ENCODE peak calls at places on chromosomes 3 and 15, in six cellular contexts. One of them, this sample, is unnamed.

GRCh38 chr3:42539871-42540714 is 37.6 kb downstream of the VIPR1 start:
- DNase-seq in A549: peak; percentile 44
- DNase-seq in BE2C: peak; percentile 44
- DNase-seq in CD8-positive, alpha-beta T cell: peak; percentile 32
- DNase-seq in tibial nerve: peak; percentile 36
- DNase-seq in Peyer's patch: peak; percentile 58
- DNase-seq in this sample: no peak

GRCh38 chr3:8845641-8846040 is 76.2 kb upstream of the OXTR start:
- DNase-seq in A549: peak; percentile 41
- DNase-seq in BE2C: no peak
- DNase-seq in CD8-positive, alpha-beta T cell: no peak
- DNase-seq in tibial nerve: no peak
- DNase-seq in Peyer's patch: no peak
- DNase-seq in this sample: no peak

GRCh38 chr15:91992940-91993339 is 139.4 kb downstream of the SLCO3A1 start:
- DNase-seq in A549: no peak
- DNase-seq in BE2C: no peak
- DNase-seq in CD8-positive, alpha-beta T cell: no peak
- DNase-seq in tibial nerve: no peak
- DNase-seq in Peyer's patch: no peak
- DNase-seq in this sample: no peak

GRCh38 chr15:64232400-64232799 is 69.6 kb upstream of the PPIB start:
- DNase-seq in A549: peak; percentile 72
- DNase-seq in BE2C: no peak
- DNase-seq in CD8-positive, alpha-beta T cell: no peak
- DNase-seq in tibial nerve: no peak
- DNase-seq in Peyer's patch: no peak
- DNase-seq in this sample: no peak

GRCh38 chr3:42263354-42264346 is 2.3 kb downstream of the CCK start:
- DNase-seq in A549: no peak
- DNase-seq in BE2C: no peak
- DNase-seq in CD8-positive, alpha-beta T cell: no peak
- DNase-seq in tibial nerve: no peak
- DNase-seq in Peyer's patch: no peak
- DNase-seq in this sample: no peak

GRCh38 chr3:42032693-42033349 is 58.3 kb upstream of the TRAK1 start:
- DNase-seq in A549: peak; percentile 29
- DNase-seq in BE2C: no peak
- DNase-seq in CD8-positive, alpha-beta T cell: no peak
- DNase-seq in tibial nerve: peak; percentile 80
- DNase-seq in Peyer's patch: no peak
- DNase-seq in this sample: no peak

GRCh38 chr3:126514161-126514560 is 3.4 kb downstream of the UROC1 start:
- DNase-seq in A549: no peak
- DNase-seq in BE2C: no peak
- DNase-seq in CD8-positive, alpha-beta T cell: no peak
- DNase-seq in tibial nerve: no peak
- DNase-seq in Peyer's patch: no peak
- DNase-seq in this sample: no peak

GRCh38 chr3:173396191-173397041 is 1.1 kb upstream of the NLGN1 start:
- DNase-seq in A549: no peak
- DNase-seq in BE2C: no peak
- DNase-seq in CD8-positive, alpha-beta T cell: no peak
- DNase-seq in tibial nerve: peak; percentile 6
- DNase-seq in Peyer's patch: no peak
- DNase-seq in this sample: no peak

GRCh38 chr15:64717735-64718495 is 57.5 kb downstream of the RBPMS2 start:
- DNase-seq in A549: no peak
- DNase-seq in BE2C: no peak
- DNase-seq in CD8-positive, alpha-beta T cell: no peak
- DNase-seq in tibial nerve: no peak
- DNase-seq in Peyer's patch: no peak
- DNase-seq in this sample: no peak

GRCh38 chr3:79808515-79808914 is 40.7 kb upstream of the ROBO1 start:
- DNase-seq in A549: no peak
- DNase-seq in BE2C: no peak
- DNase-seq in CD8-positive, alpha-beta T cell: no peak
- DNase-seq in tibial nerve: no peak
- DNase-seq in Peyer's patch: no peak
- DNase-seq in this sample: no peak

GRCh38 chr15:85667491-85668424 is 127.0 kb downstream of the KLHL25 start:
- DNase-seq in A549: peak; percentile 95
- DNase-seq in BE2C: no peak
- DNase-seq in CD8-positive, alpha-beta T cell: no peak
- DNase-seq in tibial nerve: peak; percentile 53
- DNase-seq in Peyer's patch: no peak
- DNase-seq in this sample: no peak

GRCh38 chr3:59189561-59190338 is 139.9 kb upstream of the CFAP20DC start:
- DNase-seq in A549: peak; percentile 17
- DNase-seq in BE2C: peak; percentile 3
- DNase-seq in CD8-positive, alpha-beta T cell: no peak
- DNase-seq in tibial nerve: no peak
- DNase-seq in Peyer's patch: no peak
- DNase-seq in this sample: no peak

GRCh38 chr15:77838595-77838994 is 205.9 kb upstream of the LINGO1 start:
- DNase-seq in A549: no peak
- DNase-seq in BE2C: no peak
- DNase-seq in CD8-positive, alpha-beta T cell: no peak
- DNase-seq in tibial nerve: no peak
- DNase-seq in Peyer's patch: no peak
- DNase-seq in this sample: no peak

GRCh38 chr3:58462829-58463180 is 29.1 kb upstream of the KCTD6 start:
- DNase-seq in A549: no peak
- DNase-seq in BE2C: no peak
- DNase-seq in CD8-positive, alpha-beta T cell: no peak
- DNase-seq in tibial nerve: no peak
- DNase-seq in Peyer's patch: no peak
- DNase-seq in this sample: no peak

GRCh38 chr3:134641671-134642300 is 9.0 kb downstream of the KY start:
- DNase-seq in A549: no peak
- DNase-seq in BE2C: no peak
- DNase-seq in CD8-positive, alpha-beta T cell: no peak
- DNase-seq in tibial nerve: no peak
- DNase-seq in Peyer's patch: no peak
- DNase-seq in this sample: no peak

GRCh38 chr3:111368061-111368460 is 173.9 kb upstream of the CD96 start:
- DNase-seq in A549: no peak
- DNase-seq in BE2C: no peak
- DNase-seq in CD8-positive, alpha-beta T cell: no peak
- DNase-seq in tibial nerve: no peak
- DNase-seq in Peyer's patch: no peak
- DNase-seq in this sample: no peak

GRCh38 chr3:82080261-82080660 is 318.8 kb upstream of the GBE1 start:
- DNase-seq in A549: no peak
- DNase-seq in BE2C: no peak
- DNase-seq in CD8-positive, alpha-beta T cell: no peak
- DNase-seq in tibial nerve: no peak
- DNase-seq in Peyer's patch: no peak
- DNase-seq in this sample: no peak

GRCh38 chr3:180252683-180253082 is 215.9 kb upstream of the PEX5L start:
- DNase-seq in A549: no peak
- DNase-seq in BE2C: no peak
- DNase-seq in CD8-positive, alpha-beta T cell: no peak
- DNase-seq in tibial nerve: no peak
- DNase-seq in Peyer's patch: no peak
- DNase-seq in this sample: no peak

GRCh38 chr3:14537590-14538450 is 2.3 kb downstream of the GRIP2 start:
- DNase-seq in A549: peak; percentile 64
- DNase-seq in BE2C: peak; percentile 52
- DNase-seq in CD8-positive, alpha-beta T cell: no peak
- DNase-seq in tibial nerve: no peak
- DNase-seq in Peyer's patch: no peak
- DNase-seq in this sample: no peak

GRCh38 chr3:59641169-59641914 is 591.5 kb upstream of the CFAP20DC start:
- DNase-seq in A549: no peak
- DNase-seq in BE2C: no peak
- DNase-seq in CD8-positive, alpha-beta T cell: no peak
- DNase-seq in tibial nerve: peak; percentile 64
- DNase-seq in Peyer's patch: no peak
- DNase-seq in this sample: no peak

GRCh38 chr3:5053021-5053831 is 68.9 kb upstream of the ARL8B start:
- DNase-seq in A549: no peak
- DNase-seq in BE2C: no peak
- DNase-seq in CD8-positive, alpha-beta T cell: no peak
- DNase-seq in tibial nerve: no peak
- DNase-seq in Peyer's patch: no peak
- DNase-seq in this sample: no peak

GRCh38 chr3:52110502-52110901 is 43.7 kb downstream of the POC1A start:
- DNase-seq in A549: no peak
- DNase-seq in BE2C: no peak
- DNase-seq in CD8-positive, alpha-beta T cell: no peak
- DNase-seq in tibial nerve: no peak
- DNase-seq in Peyer's patch: no peak
- DNase-seq in this sample: no peak

GRCh38 chr3:140424726-140425125 is 253.1 kb upstream of the TRIM42 start:
- DNase-seq in A549: no peak
- DNase-seq in BE2C: no peak
- DNase-seq in CD8-positive, alpha-beta T cell: no peak
- DNase-seq in tibial nerve: no peak
- DNase-seq in Peyer's patch: no peak
- DNase-seq in this sample: no peak

GRCh38 chr15:74130089-74130848 is at the start of gene ISLR2:
- DNase-seq in A549: no peak
- DNase-seq in BE2C: peak; percentile 39
- DNase-seq in CD8-positive, alpha-beta T cell: no peak
- DNase-seq in tibial nerve: no peak
- DNase-seq in Peyer's patch: peak; percentile 14
- DNase-seq in this sample: no peak

GRCh38 chr3:168467085-168467714 is 371.5 kb upstream of the GOLIM4 start:
- DNase-seq in A549: peak; percentile 7
- DNase-seq in BE2C: no peak
- DNase-seq in CD8-positive, alpha-beta T cell: no peak
- DNase-seq in tibial nerve: peak; percentile 14
- DNase-seq in Peyer's patch: no peak
- DNase-seq in this sample: no peak

GRCh38 chr3:53804697-53805462 is 41.3 kb downstream of the CHDH start:
- DNase-seq in A549: peak; percentile 46
- DNase-seq in BE2C: no peak
- DNase-seq in CD8-positive, alpha-beta T cell: no peak
- DNase-seq in tibial nerve: no peak
- DNase-seq in Peyer's patch: no peak
- DNase-seq in this sample: no peak
- H3K4me3 ChIP-seq in A549: no peak overlapping the region
- H3K4me3 ChIP-seq in BE2C: no peak overlapping the region
- H3K4me3 ChIP-seq in CD8-positive, alpha-beta T cell: no peak overlapping the region
- H3K4me3 ChIP-seq in tibial nerve: no peak overlapping the region
- H3K4me3 ChIP-seq in Peyer's patch: no peak overlapping the region
- H3K4me3 ChIP-seq in this sample: no peak overlapping the region

DNA sequence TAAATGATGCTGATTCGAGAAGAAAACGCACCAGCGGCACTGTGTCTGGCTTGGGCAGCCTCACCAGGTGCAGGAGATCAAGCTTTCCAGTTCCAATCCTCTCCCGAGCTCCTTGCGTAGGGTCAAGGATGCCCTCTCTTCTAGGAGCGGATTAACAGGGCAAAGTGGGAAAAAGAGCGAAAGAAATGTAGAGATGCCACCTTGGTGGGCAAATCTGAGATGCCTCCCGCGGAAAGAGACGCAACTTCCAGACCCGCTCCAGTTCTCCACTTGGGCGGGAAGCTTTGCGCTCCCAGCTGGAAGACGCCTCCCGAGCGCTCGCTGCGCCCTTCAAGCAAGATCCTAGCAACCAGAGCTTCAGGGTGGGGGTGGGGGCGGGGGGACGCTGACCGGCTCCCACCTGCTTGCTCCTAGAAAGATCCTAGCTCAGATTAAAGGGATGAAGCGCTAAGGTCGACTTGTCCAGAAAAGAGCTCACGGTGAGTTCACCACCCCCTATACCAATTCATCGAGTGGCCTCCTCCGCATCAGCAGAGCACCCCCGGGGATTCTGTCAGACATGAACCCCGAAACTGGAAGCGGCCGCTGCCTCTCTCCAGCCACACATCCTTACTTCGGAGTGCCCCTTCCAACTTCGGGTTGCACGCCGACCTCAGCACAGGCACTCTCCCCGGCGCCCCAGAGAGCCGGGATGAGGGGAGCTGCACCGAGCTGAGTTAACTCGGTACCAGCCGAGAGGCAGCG is 769 bp downstream of the TAFA4 start:
- DNase-seq in A549: no peak
- DNase-seq in BE2C: no peak
- DNase-seq in CD8-positive, alpha-beta T cell: no peak
- DNase-seq in tibial nerve: no peak
- DNase-seq in Peyer's patch: no peak
- DNase-seq in this sample: no peak
- TF ChIP-seq CTCF in A549: no peak
- TF ChIP-seq CTCF in BE2C: no peak
- TF ChIP-seq CTCF in CD8-positive, alpha-beta T cell: no peak
- TF ChIP-seq CTCF in tibial nerve: no peak
- TF ChIP-seq CTCF in Peyer's patch: no peak
- TF ChIP-seq CTCF in this sample: no peak

GRCh38 chr3:20057612-20058180 is 17.4 kb downstream of the KAT2B start:
- DNase-seq in A549: no peak
- DNase-seq in BE2C: no peak
- DNase-seq in CD8-positive, alpha-beta T cell: no peak
- DNase-seq in tibial nerve: no peak
- DNase-seq in Peyer's patch: no peak
- DNase-seq in this sample: no peak
- H3K4me1 ChIP-seq in A549: peaks cover 48% of the 10 kb centered on the region
- H3K4me1 ChIP-seq in BE2C: no peaks in the 10 kb centered on the region
- H3K4me1 ChIP-seq in CD8-positive, alpha-beta T cell: peaks cover 29% of the 10 kb centered on the region
- H3K4me1 ChIP-seq in tibial nerve: peaks cover 4% of the 10 kb centered on the region
- H3K4me1 ChIP-seq in Peyer's patch: peaks cover 37% of the 10 kb centered on the region
- H3K4me1 ChIP-seq in this sample: peaks cover 79% of the 10 kb centered on the region

GRCh38 chr15:100923076-100923475 is 3.9 kb downstream of the LRRK1 start:
- DNase-seq in A549: no peak
- DNase-seq in BE2C: no peak
- DNase-seq in CD8-positive, alpha-beta T cell: no peak
- DNase-seq in tibial nerve: no peak
- DNase-seq in Peyer's patch: no peak
- DNase-seq in this sample: no peak
- H3K4me3 ChIP-seq in A549: no peak overlapping the region
- H3K4me3 ChIP-seq in BE2C: no peak overlapping the region
- H3K4me3 ChIP-seq in CD8-positive, alpha-beta T cell: no peak overlapping the region
- H3K4me3 ChIP-seq in tibial nerve: no peak overlapping the region
- H3K4me3 ChIP-seq in Peyer's patch: no peak overlapping the region
- H3K4me3 ChIP-seq in this sample: no peak overlapping the region

GRCh38 chr3:71710906-71711494 is 14.2 kb downstream of the EIF4E3 start:
- DNase-seq in A549: peak; percentile 51
- DNase-seq in BE2C: no peak
- DNase-seq in CD8-positive, alpha-beta T cell: no peak
- DNase-seq in tibial nerve: no peak
- DNase-seq in Peyer's patch: no peak
- DNase-seq in this sample: no peak
- TF ChIP-seq CTCF in A549: peak; percentile 77
- TF ChIP-seq CTCF in BE2C: peak; percentile 70
- TF ChIP-seq CTCF in CD8-positive, alpha-beta T cell: peak; percentile 87
- TF ChIP-seq CTCF in tibial nerve: peak; percentile 62
- TF ChIP-seq CTCF in Peyer's patch: peak; percentile 86
- TF ChIP-seq CTCF in this sample: peak; percentile 63

DNA sequence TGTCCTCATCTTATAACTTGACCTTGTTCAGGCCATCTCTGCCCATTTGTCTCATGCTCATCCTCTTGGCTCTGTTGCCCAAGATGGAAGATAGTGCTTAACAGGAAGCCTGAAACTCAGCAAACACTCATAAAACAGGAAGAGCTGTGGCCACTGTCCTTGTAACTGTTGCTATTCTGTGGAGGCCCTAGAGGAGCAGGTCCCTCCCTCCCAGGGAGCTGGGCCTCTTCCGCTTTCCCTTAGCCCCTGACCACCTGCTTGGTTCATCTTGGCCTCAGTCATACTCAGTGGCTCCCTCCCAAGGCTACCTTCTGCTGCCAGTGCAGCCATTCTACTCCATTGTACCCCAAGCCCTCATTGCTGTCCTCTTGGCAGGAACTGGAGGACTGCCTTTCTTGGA is 3.5 kb downstream of the MAPKAPK3 start:
- DNase-seq in A549: no peak
- DNase-seq in BE2C: no peak
- DNase-seq in CD8-positive, alpha-beta T cell: no peak
- DNase-seq in tibial nerve: no peak
- DNase-seq in Peyer's patch: no peak
- DNase-seq in this sample: no peak
- H3K4me1 ChIP-seq in A549: peaks cover 11% of the 10 kb centered on the region
- H3K4me1 ChIP-seq in BE2C: no peaks in the 10 kb centered on the region
- H3K4me1 ChIP-seq in CD8-positive, alpha-beta T cell: peaks cover 73% of the 10 kb centered on the region
- H3K4me1 ChIP-seq in tibial nerve: no peaks in the 10 kb centered on the region
- H3K4me1 ChIP-seq in Peyer's patch: peaks cover 48% of the 10 kb centered on the region
- H3K4me1 ChIP-seq in this sample: peaks cover 48% of the 10 kb centered on the region